ENCODE peak calls at places on chromosomes 11 and 22, in nine cellular contexts. T, S, O, G, N, R, U, L and Y are unnamed samples.

GRCh38 chr22:29098296-29098695 is 25.5 kb downstream of the KREMEN1 start:
- DNase-seq in N (no peak), R (no peak), S (no peak), O (no peak), U (no peak), T (no peak), G (no peak), L (no peak), Y (no peak)

GRCh38 chr11:65432133-65432650 is 9.6 kb downstream of the NEAT1 start:
- DNase-seq in R (no peak), G (no peak), N (no peak), O (no peak), T (peak), S (no peak), L (peak), U (no peak), Y (no peak)

GRCh38 chr11:64249563-64250405 is 1.5 kb upstream of the PLCB3 start:
- DNase-seq in U (no peak), G (no peak), O (no peak), L (no peak), R (no peak), T (no peak), S (no peak), N (no peak), Y (no peak)

GRCh38 chr22:20395897-20396287 is 1.9 kb downstream of the ZNF74 start:
- DNase-seq in L (no peak), R (no peak), T (no peak), N (no peak), U (no peak), S (no peak), O (no peak), G (no peak), Y (no peak)

GRCh38 chr11:85347291-85347690 is 279.9 kb downstream of the DLG2 start:
- DNase-seq in T (no peak), S (no peak), R (no peak), L (no peak), N (no peak), G (no peak), U (no peak), O (no peak), Y (no peak)

GRCh38 chr11:3959918-3960295 is 104.4 kb downstream of the STIM1 start:
- DNase-seq in L (peak), U (no peak), R (no peak), T (peak), S (no peak), G (no peak), O (no peak), N (no peak), Y (no peak)

GRCh38 chr11:112082729-112083128 is 3.8 kb downstream of the TIMM8B start:
- DNase-seq in U (no peak), O (no peak), R (no peak), T (no peak), S (no peak), N (peak), G (no peak), L (peak), Y (no peak)

GRCh38 chr11:66845143-66845875 is 2.1 kb downstream of the RCE1 start:
- DNase-seq in T (no peak), O (no peak), L (no peak), G (no peak), R (peak), N (no peak), S (no peak), U (no peak), Y (no peak)

GRCh38 chr22:19855504-19856409 is 1.1 kb upstream of the GNB1L start:
- DNase-seq in S (no peak), N (peak), R (peak), U (peak), T (peak), O (peak), L (peak), G (no peak), Y (no peak)

GRCh38 chr22:29049655-29050263 is 11.9 kb downstream of the C22orf31 start:
- DNase-seq in S (no peak), G (no peak), T (no peak), R (no peak), L (no peak), O (no peak), N (no peak), U (no peak), Y (no peak)

GRCh38 chr11:129999407-129999806 is 3.2 kb downstream of the PRDM10 start:
- DNase-seq in R (no peak), S (no peak), G (no peak), O (peak), T (no peak), U (no peak), N (no peak), L (no peak), Y (no peak)

GRCh38 chr11:83711035-83711630 is 425.0 kb upstream of the CCDC90B start:
- DNase-seq in L (peak), O (no peak), T (no peak), S (no peak), R (no peak), U (no peak), G (no peak), N (no peak), Y (no peak)

GRCh38 chr22:40449676-40450035 is 79.3 kb downstream of the SGSM3 start:
- DNase-seq in L (peak), N (peak), O (no peak), G (peak), R (no peak), S (no peak), T (peak), U (no peak), Y (peak)

GRCh38 chr11:70620510-70621184 is 222.3 kb downstream of the CTTN start:
- DNase-seq in O (no peak), L (no peak), T (no peak), N (no peak), U (no peak), G (no peak), R (no peak), S (no peak), Y (no peak)

GRCh38 chr22:43540570-43540969 is 128.8 kb downstream of the MPPED1 start:
- DNase-seq in N (no peak), G (no peak), T (no peak), S (no peak), L (no peak), O (no peak), R (no peak), U (no peak), Y (no peak)

GRCh38 chr11:99343117-99343516 is 322.4 kb downstream of the CNTN5 start:
- DNase-seq in O (no peak), U (no peak), N (no peak), T (no peak), S (no peak), L (no peak), R (no peak), G (no peak), Y (no peak)

GRCh38 chr22:39462443-39463147 is 5.8 kb downstream of the MGAT3 start:
- DNase-seq in U (no peak), N (no peak), T (no peak), G (no peak), O (no peak), R (no peak), L (no peak), S (no peak), Y (no peak)

GRCh38 chr22:30803679-30804078 is 109.0 kb downstream of the OSBP2 start:
- DNase-seq in G (no peak), N (no peak), U (no peak), T (no peak), R (peak), O (no peak), L (no peak), S (no peak), Y (peak)

GRCh38 chr11:14413307-14414072 is 54.5 kb upstream of the RRAS2 start:
- DNase-seq in O (no peak), N (peak), G (no peak), R (peak), L (peak), S (no peak), T (peak), U (no peak), Y (no peak)

GRCh38 chr11:128662960-128663359 is 30.9 kb upstream of the FLI1 start:
- DNase-seq in T (no peak), O (no peak), U (no peak), L (no peak), N (no peak), G (no peak), R (no peak), S (no peak), Y (no peak)

GRCh38 chr11:132866783-132867545 is 665.3 kb downstream of the OPCML start:
- DNase-seq in L (peak), T (no peak), S (no peak), U (no peak), G (no peak), O (no peak), R (no peak), N (peak), Y (no peak)

GRCh38 chr11:2303627-2304155 is 1.9 kb downstream of the TSPAN32 start:
- DNase-seq in N (no peak), R (no peak), S (no peak), T (no peak), U (no peak), G (no peak), O (no peak), L (no peak), Y (no peak)

GRCh38 chr22:36727927-36728488 is 24.5 kb upstream of the CACNG2 start:
- DNase-seq in L (no peak), N (no peak), R (no peak), S (no peak), O (no peak), G (no peak), U (no peak), T (no peak), Y (no peak)

GRCh38 chr22:36368359-36368983 is 19.3 kb downstream of the MYH9 start:
- DNase-seq in N (peak), G (no peak), R (peak), T (peak), U (no peak), O (no peak), S (no peak), L (peak), Y (peak)

GRCh38 chr22:26949193-26949592 is 291.8 kb downstream of the MIAT start:
- DNase-seq in T (peak), N (peak), G (no peak), U (no peak), S (no peak), L (peak), O (no peak), R (peak), Y (peak)

GRCh38 chr11:118570787-118571186 is 1.4 kb upstream of the ARCN1 start:
- DNase-seq in U (no peak), T (no peak), N (no peak), L (no peak), S (no peak), O (no peak), R (no peak), G (no peak), Y (no peak)

GRCh38 chr11:103272876-103273275 is 163.7 kb downstream of the DYNC2H1 start:
- DNase-seq in T (no peak), O (no peak), N (no peak), U (no peak), G (no peak), R (no peak), S (no peak), L (no peak), Y (no peak)

DNA sequence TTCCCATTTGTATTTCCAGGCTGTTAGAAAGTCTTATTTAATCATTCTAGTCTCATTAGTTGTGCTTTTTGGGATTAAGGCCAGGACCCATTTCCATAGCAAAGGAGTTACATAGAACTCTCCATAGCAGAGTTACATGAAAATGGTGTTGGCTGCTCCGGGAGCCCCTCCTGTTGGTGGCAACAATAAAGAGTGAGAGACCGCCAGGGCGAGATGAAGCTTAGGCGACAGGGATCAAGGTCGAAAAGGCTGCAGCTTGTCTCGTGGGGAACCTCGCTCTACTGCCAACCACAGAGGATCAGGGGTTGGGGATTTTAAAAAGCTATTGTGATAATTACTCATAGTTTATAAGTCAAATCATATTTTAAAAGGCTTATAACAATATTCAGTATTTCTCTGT is 58.4 kb downstream of the GRIK4 start:
- DNase-seq in O (no peak), U (no peak), N (no peak), T (no peak), L (no peak), S (no peak), G (no peak), R (no peak), Y (peak)
- TF ChIP-seq CTCF in O (no peak), U (no peak), N (no peak), T (no peak), L (no peak), S (no peak), G (no peak), R (no peak), Y (peak)

DNA sequence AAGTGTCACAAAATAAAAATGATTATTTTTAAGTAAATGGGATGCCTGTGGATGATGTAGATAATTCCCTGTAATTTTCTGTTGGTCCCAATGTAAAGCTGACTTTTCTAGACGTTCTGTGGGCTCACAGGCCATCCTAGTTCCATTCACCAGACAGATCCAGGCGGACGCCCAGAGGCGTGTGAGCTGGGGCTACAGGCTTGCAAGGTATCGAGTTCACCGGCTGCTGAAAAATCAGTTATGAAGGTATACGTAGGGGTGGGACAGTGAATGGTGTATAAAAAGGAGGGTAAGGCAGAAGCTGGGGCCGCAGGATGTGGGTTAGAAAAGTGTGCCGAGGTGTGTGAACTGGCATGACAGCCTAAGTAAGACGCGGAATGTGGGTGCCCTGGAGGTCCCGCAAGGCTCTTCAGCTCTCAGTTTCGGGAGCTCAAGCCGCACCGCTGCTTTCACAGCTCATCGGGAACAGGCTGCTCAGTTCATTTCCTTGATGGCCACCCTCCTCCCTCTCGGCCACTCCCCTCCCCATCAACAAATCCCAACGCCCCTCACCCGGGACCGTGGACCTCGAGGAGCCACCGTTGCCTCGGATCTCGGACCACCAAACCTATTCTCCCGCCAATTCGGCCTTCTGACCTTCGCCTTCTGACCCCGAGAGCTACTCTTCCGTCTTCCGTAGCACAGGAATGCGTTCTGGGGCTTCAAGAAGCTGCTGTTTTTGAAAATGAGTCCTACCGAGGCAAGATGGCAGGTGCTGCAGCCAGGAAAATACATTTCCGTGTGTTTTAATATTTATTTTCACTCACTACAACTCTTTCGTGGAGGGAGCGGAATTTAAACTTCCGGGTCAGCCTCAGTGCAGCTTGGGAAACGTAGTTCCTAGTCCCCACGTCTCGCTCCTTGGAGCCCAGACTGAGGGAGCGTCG is at the start of gene XNDC1N:
- DNase-seq in T (peak), R (peak), N (peak), S (peak), O (peak), U (peak), L (peak), G (peak), Y (peak)
- H3K4me3 ChIP-seq in T (peak), R (peak), N (peak), S (peak), O (peak), U (peak), L (peak), G (peak), Y (peak)

GRCh38 chr11:11842426-11843008 is 745 bp downstream of the USP47 start:
- DNase-seq in N (peak), L (peak), O (peak), U (peak), S (no peak), R (peak), T (peak), G (peak), Y (peak)

GRCh38 chr11:11843233-11843632 is 1.5 kb downstream of the USP47 start:
- DNase-seq in L (peak), N (peak), R (no peak), G (peak), S (peak), O (no peak), U (no peak), T (peak), Y (no peak)

GRCh38 chr11:11843642-11844041 is 1.9 kb downstream of the USP47 start:
- DNase-seq in L (no peak), T (no peak), G (no peak), S (no peak), O (no peak), N (no peak), U (no peak), R (no peak), Y (no peak)

GRCh38 chr11:11841121-11841604 is 609 bp upstream of the USP47 start:
- DNase-seq in O (peak), G (no peak), U (peak), S (no peak), N (peak), T (peak), R (no peak), L (no peak), Y (no peak)

GRCh38 chr11:11841605-11842425 is at the start of gene USP47:
- DNase-seq in L (peak), T (peak), N (peak), U (peak), R (peak), O (peak), S (no peak), G (no peak), Y (no peak)
- TF ChIP-seq CTCF in L (peak), T (peak), N (no peak), U (no peak), R (peak), O (peak), S (peak), G (peak), Y (peak)

GRCh38 chr11:69110451-69110850 is 45.3 kb upstream of the SMIM38 start:
- DNase-seq in S (no peak), L (no peak), G (no peak), T (no peak), O (no peak), U (no peak), N (no peak), R (no peak), Y (no peak)
- H3K4me3 ChIP-seq in S (no peak), L (no peak), G (no peak), T (no peak), O (no peak), U (no peak), N (no peak), R (no peak), Y (no peak)